ENCODE peak calls at places on chromosomes 1 and 21, in six cellular contexts. N is AG09319, D is endothelial cell, T is GM10248, S is type B pancreatic cell, U is RWPE1. E is an unnamed sample.

GRCh38 chr1:239368436-239369109 is 17.8 kb upstream of the CHRM3 start:
- DNase-seq in N (no peak), D (no peak), T (no peak), S (no peak), U (peak), E (peak)

GRCh38 chr1:178093958-178094751 is at the start of gene RASAL2:
- DNase-seq in N (no peak), D (peak), T (peak), S (peak), U (peak), E (peak)

GRCh38 chr1:33548319-33548718 is 75.9 kb downstream of the ZSCAN20 start:
- DNase-seq in N (no peak), D (no peak), T (no peak), S (no peak), U (no peak), E (no peak)

GRCh38 chr1:167676205-167676915 is 45.4 kb upstream of the MPZL1 start:
- DNase-seq in N (no peak), D (no peak), T (peak), S (no peak), U (no peak), E (no peak)

GRCh38 chr21:45630876-45631275 is 12.6 kb upstream of the PCBP3 start:
- DNase-seq in N (no peak), D (no peak), T (no peak), S (peak), U (no peak), E (no peak)

GRCh38 chr1:17016317-17016661 is 4.6 kb upstream of the ATP13A2 start:
- DNase-seq in N (no peak), D (no peak), T (no peak), S (no peak), U (peak), E (peak)

GRCh38 chr21:41705546-41706262 is 61.1 kb downstream of the RIPK4 start:
- DNase-seq in N (no peak), D (no peak), T (no peak), S (no peak), U (no peak), E (no peak)

GRCh38 chr1:48109390-48110009 is 112.3 kb upstream of the TRABD2B start:
- DNase-seq in N (peak), D (peak), T (no peak), S (no peak), U (peak), E (peak)

GRCh38 chr1:6386371-6386949 is 7.1 kb downstream of the ACOT7 start:
- DNase-seq in N (no peak), D (no peak), T (no peak), S (no peak), U (peak), E (peak)

GRCh38 chr1:196181594-196181878 is 426.7 kb downstream of the KCNT2 start:
- DNase-seq in N (no peak), D (no peak), T (no peak), S (no peak), U (no peak), E (no peak)

GRCh38 chr1:206672844-206673758 is 11.6 kb upstream of the MAPKAPK2 start:
- DNase-seq in N (no peak), D (no peak), T (peak), S (no peak), U (no peak), E (no peak)

GRCh38 chr1:33182896-33183295 is 1.1 kb upstream of the TRIM62 start:
- DNase-seq in N (no peak), D (no peak), T (no peak), S (no peak), U (no peak), E (no peak)

GRCh38 chr1:65026235-65026634 is 59.9 kb upstream of the JAK1 start:
- DNase-seq in N (no peak), D (no peak), T (no peak), S (no peak), U (no peak), E (no peak)

GRCh38 chr1:33864460-33865389 is 846 bp downstream of the HMGB4 start:
- DNase-seq in N (no peak), D (no peak), T (no peak), S (no peak), U (no peak), E (no peak)

GRCh38 chr1:63914241-63914640 is 140.4 kb downstream of the ROR1 start:
- DNase-seq in N (no peak), D (no peak), T (no peak), S (no peak), U (no peak), E (no peak)

DNA sequence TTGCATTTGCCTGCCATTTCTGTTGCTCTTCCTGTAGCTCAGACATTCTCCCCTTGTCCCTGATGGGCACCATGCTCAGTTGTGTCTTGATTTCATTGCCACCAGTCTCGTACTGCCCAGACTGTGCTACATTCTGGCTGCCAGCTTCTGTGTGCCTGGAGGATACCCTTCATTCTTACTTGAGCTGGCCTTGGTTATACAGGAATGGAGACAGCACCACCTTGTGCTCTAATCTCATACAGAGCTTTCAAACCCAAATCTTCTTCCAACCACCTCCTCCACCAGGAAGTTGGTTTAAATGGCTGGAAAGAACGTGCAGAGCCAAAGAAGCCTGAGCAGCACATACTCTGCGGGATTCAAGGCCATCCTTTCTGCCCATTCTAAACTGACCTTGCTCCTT is 165.3 kb downstream of the SLC35F3 start:
- DNase-seq in N (no peak), D (no peak), T (no peak), S (no peak), U (no peak), E (peak)
- TF ChIP-seq CTCF in N (no peak), D (no peak), T (no peak), S (peak), U (peak), E (peak)

GRCh38 chr1:23718482-23718881 is 24.8 kb upstream of the ELOA start:
- DNase-seq in N (no peak), D (peak), T (no peak), S (no peak), U (peak), E (peak)
- TF ChIP-seq CTCF in N (peak), D (peak), T (peak), S (peak), U (peak), E (peak)

DNA sequence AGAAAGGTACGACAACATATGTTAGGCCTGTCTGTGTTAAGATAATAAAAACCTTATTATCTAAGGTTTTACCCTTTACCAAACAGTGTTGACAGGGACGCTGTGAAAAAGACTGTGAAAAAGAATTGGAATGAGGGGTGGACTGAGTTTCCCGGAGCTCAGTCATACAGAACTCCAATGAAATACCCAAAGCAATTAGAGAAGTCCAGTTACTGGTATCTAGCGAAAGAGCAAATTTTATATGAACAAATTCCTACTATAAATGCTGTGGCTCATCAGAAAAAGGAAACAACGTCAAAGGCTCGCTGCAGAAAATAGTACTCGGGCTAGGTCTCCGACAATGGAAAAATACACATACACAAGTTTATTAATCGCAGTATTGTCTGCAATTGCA is 708 bp upstream of the RBBP5 start:
- DNase-seq in N (no peak), D (no peak), T (no peak), S (no peak), U (no peak), E (no peak)
- TF ChIP-seq CTCF in N (no peak), D (no peak), T (no peak), S (no peak), U (peak), E (no peak)

DNA sequence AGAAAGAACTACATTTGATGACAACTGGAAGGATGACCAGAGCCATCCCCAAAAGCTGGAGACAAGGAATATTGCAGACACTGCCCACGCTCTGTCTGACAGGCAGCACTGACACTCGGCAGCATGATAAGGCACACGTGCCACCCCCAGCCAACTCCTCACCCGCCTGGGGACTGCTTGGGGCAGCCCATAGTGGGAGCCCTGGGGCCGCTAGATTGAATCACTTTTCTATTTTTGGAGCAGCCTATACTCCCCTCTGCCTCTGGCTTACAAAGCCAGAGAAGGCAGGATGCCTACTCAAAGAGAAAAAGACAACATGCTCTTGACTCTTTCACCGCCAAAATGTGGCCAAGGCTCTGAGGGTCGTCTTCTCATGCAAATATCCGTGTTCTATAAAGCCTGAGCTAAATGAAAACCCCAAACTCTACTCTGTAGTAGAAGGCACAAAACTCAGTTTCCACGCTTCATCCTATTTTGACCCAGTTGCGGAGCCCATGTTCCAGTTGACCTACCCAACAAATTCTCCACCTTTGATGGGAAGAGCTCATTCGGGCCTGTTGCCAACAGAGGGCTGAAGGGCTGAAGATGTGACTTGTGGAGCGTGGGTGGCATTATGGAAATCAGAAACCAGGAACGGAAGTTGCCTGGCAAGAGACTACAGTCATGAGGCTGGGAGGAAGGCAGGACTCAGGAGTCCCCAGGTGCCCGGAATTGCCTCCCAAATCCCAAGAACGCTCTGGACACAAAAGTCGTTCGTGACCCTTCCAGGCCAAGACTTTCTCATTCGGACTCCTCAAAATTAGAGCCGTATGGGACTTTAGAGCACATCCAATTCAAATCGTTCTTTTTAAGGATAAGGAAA is 1.1 kb downstream of the SMG5 start:
- DNase-seq in N (no peak), D (no peak), T (peak), S (no peak), U (no peak), E (peak)
- TF ChIP-seq CTCF in N (no peak), D (no peak), T (no peak), S (no peak), U (no peak), E (no peak)

DNA sequence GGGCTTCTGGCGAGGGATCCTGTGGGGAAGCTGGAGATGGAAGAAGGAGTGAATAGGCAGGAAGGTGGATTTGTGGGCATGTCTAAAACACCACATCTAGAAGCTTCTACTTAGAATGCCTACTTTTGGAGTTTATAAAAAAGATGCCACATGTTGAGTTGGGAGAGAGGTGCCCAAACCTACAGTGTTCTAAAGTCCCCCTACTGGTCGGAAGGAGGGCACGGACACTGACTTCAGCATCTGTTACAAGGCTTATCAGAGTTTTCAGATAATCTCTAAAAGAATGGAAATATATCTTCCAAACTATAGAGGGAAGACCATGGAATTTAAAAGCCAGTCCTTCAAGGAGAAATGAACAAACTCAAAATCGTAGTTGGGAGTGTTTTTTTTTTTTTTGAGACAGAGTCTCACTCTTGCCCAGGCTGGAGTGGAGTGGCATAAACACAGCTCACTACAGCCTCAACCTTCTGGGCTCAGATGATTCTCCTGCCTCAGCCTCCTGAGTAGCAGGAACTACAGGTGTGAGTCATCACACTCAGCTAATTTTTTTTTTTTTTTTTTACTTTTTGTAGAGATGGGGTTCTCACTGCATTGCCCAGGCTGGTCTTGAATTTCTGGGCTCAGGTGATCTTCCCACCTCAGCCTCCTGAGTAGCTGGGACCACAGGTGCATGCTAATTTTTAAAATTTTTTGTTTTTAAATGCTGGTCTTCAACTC is 14.8 kb downstream of the IBA57 start:
- DNase-seq in N (no peak), D (no peak), T (no peak), S (no peak), U (no peak), E (no peak)
- TF ChIP-seq CTCF in N (peak), D (no peak), T (peak), S (peak), U (no peak), E (peak)

GRCh38 chr1:28087614-28088167 is 719 bp downstream of the EYA3 start:
- DNase-seq in N (no peak), D (peak), T (no peak), S (no peak), U (peak), E (peak)
- TF ChIP-seq CTCF in N (peak), D (no peak), T (peak), S (no peak), U (no peak), E (no peak)

GRCh38 chr1:181133969-181134418 is 45.5 kb downstream of the IER5 start:
- DNase-seq in N (no peak), D (no peak), T (no peak), S (no peak), U (no peak), E (no peak)

GRCh38 chr1:181135815-181136737 is 47.6 kb downstream of the IER5 start:
- DNase-seq in N (peak), D (no peak), T (no peak), S (no peak), U (peak), E (peak)

GRCh38 chr1:181134543-181135461 is 46.3 kb downstream of the IER5 start:
- DNase-seq in N (peak), D (no peak), T (peak), S (no peak), U (peak), E (peak)

GRCh38 chr1:181136738-181137122 is 48.2 kb downstream of the IER5 start:
- DNase-seq in N (no peak), D (no peak), T (no peak), S (no peak), U (no peak), E (no peak)

GRCh38 chr1:181135462-181135781 is 46.9 kb downstream of the IER5 start:
- DNase-seq in N (no peak), D (no peak), T (no peak), S (no peak), U (no peak), E (peak)
- TF ChIP-seq CTCF in N (peak), D (peak), T (peak), S (peak), U (no peak), E (peak)